ENCODE peak calls at places on chromosomes 11 and 22, in six cellular contexts. One of them, this sample, is unnamed.

GRCh38 chr11:17528181-17528691 is 16.0 kb downstream of the USH1C start:
- DNase-seq in NCI-H524 treated with DMSO at 0.1 percent for 48 hours: no peak
- DNase-seq in activated T-cell treated with anti-CD3 and anti-CD28 coated beads, Interleukin-2, amount 50 U/mL, for 4 hours: peak; percentile 29
- DNase-seq in kidney tubule cell: peak; percentile 70
- DNase-seq in LHCN-M2: peak; percentile 65
- DNase-seq in NB4: peak; percentile 66
- DNase-seq in this sample: peak; percentile 19

GRCh38 chr11:69173326-69173725 is 17.6 kb downstream of the SMIM38 start:
- DNase-seq in NB4: no peak
- DNase-seq in kidney tubule cell: no peak
- DNase-seq in LHCN-M2: no peak
- DNase-seq in NCI-H524 treated with DMSO at 0.1 percent for 48 hours: no peak
- DNase-seq in activated T-cell treated with anti-CD3 and anti-CD28 coated beads, Interleukin-2, amount 50 U/mL, for 4 hours: no peak
- DNase-seq in this sample: no peak

GRCh38 chr11:68297812-68298658 is 14.4 kb upstream of the LRP5 start:
- DNase-seq in NCI-H524 treated with DMSO at 0.1 percent for 48 hours: no peak
- DNase-seq in activated T-cell treated with anti-CD3 and anti-CD28 coated beads, Interleukin-2, amount 50 U/mL, for 4 hours: peak; percentile 71
- DNase-seq in kidney tubule cell: peak; percentile 68
- DNase-seq in NB4: peak; percentile 83
- DNase-seq in LHCN-M2: peak; percentile 74
- DNase-seq in this sample: peak; percentile 69

GRCh38 chr22:37565830-37566229 is 5.5 kb downstream of the CDC42EP1 start:
- DNase-seq in LHCN-M2: no peak
- DNase-seq in kidney tubule cell: no peak
- DNase-seq in activated T-cell treated with anti-CD3 and anti-CD28 coated beads, Interleukin-2, amount 50 U/mL, for 4 hours: no peak
- DNase-seq in NB4: no peak
- DNase-seq in NCI-H524 treated with DMSO at 0.1 percent for 48 hours: no peak
- DNase-seq in this sample: no peak

GRCh38 chr22:33083212-33083611 is 25.0 kb upstream of the SYN3 start:
- DNase-seq in LHCN-M2: no peak
- DNase-seq in NCI-H524 treated with DMSO at 0.1 percent for 48 hours: no peak
- DNase-seq in kidney tubule cell: peak; percentile 31
- DNase-seq in activated T-cell treated with anti-CD3 and anti-CD28 coated beads, Interleukin-2, amount 50 U/mL, for 4 hours: no peak
- DNase-seq in NB4: peak; percentile 4
- DNase-seq in this sample: no peak

GRCh38 chr11:118088531-118088930 is 1.8 kb upstream of the SMIM35 start:
- DNase-seq in kidney tubule cell: peak; percentile 29
- DNase-seq in LHCN-M2: no peak
- DNase-seq in NCI-H524 treated with DMSO at 0.1 percent for 48 hours: no peak
- DNase-seq in activated T-cell treated with anti-CD3 and anti-CD28 coated beads, Interleukin-2, amount 50 U/mL, for 4 hours: no peak
- DNase-seq in NB4: peak; percentile 92
- DNase-seq in this sample: no peak

GRCh38 chr11:59473015-59473414 is at the start of gene OR4D10:
- DNase-seq in NCI-H524 treated with DMSO at 0.1 percent for 48 hours: no peak
- DNase-seq in activated T-cell treated with anti-CD3 and anti-CD28 coated beads, Interleukin-2, amount 50 U/mL, for 4 hours: no peak
- DNase-seq in LHCN-M2: no peak
- DNase-seq in NB4: no peak
- DNase-seq in kidney tubule cell: no peak
- DNase-seq in this sample: no peak

GRCh38 chr22:19540394-19540793 is 16.2 kb upstream of the CLDN5 start:
- DNase-seq in activated T-cell treated with anti-CD3 and anti-CD28 coated beads, Interleukin-2, amount 50 U/mL, for 4 hours: no peak
- DNase-seq in NB4: no peak
- DNase-seq in LHCN-M2: no peak
- DNase-seq in kidney tubule cell: no peak
- DNase-seq in NCI-H524 treated with DMSO at 0.1 percent for 48 hours: no peak
- DNase-seq in this sample: no peak

GRCh38 chr22:48870436-48870835 is 957.2 kb downstream of the BRD1 start:
- DNase-seq in NB4: no peak
- DNase-seq in LHCN-M2: no peak
- DNase-seq in NCI-H524 treated with DMSO at 0.1 percent for 48 hours: no peak
- DNase-seq in activated T-cell treated with anti-CD3 and anti-CD28 coated beads, Interleukin-2, amount 50 U/mL, for 4 hours: no peak
- DNase-seq in kidney tubule cell: no peak
- DNase-seq in this sample: no peak

GRCh38 chr11:67404515-67405195 is 772 bp downstream of the TBC1D10C start:
- DNase-seq in activated T-cell treated with anti-CD3 and anti-CD28 coated beads, Interleukin-2, amount 50 U/mL, for 4 hours: peak; percentile 44
- DNase-seq in NB4: peak; percentile 63
- DNase-seq in NCI-H524 treated with DMSO at 0.1 percent for 48 hours: no peak
- DNase-seq in kidney tubule cell: no peak
- DNase-seq in LHCN-M2: no peak
- DNase-seq in this sample: no peak

GRCh38 chr22:42279425-42280020 is 9.1 kb upstream of the TCF20 start:
- DNase-seq in NB4: no peak
- DNase-seq in NCI-H524 treated with DMSO at 0.1 percent for 48 hours: no peak
- DNase-seq in activated T-cell treated with anti-CD3 and anti-CD28 coated beads, Interleukin-2, amount 50 U/mL, for 4 hours: no peak
- DNase-seq in kidney tubule cell: no peak
- DNase-seq in LHCN-M2: no peak
- DNase-seq in this sample: no peak

GRCh38 chr11:2748061-2748813 is 48.4 kb upstream of the KCNQ1OT1 start:
- DNase-seq in NCI-H524 treated with DMSO at 0.1 percent for 48 hours: no peak
- DNase-seq in NB4: no peak
- DNase-seq in activated T-cell treated with anti-CD3 and anti-CD28 coated beads, Interleukin-2, amount 50 U/mL, for 4 hours: no peak
- DNase-seq in kidney tubule cell: no peak
- DNase-seq in LHCN-M2: no peak
- DNase-seq in this sample: no peak

GRCh38 chr11:10305262-10305963 is 540 bp downstream of the ADM start:
- DNase-seq in LHCN-M2: peak; percentile 31
- DNase-seq in NB4: peak; percentile 71
- DNase-seq in kidney tubule cell: peak; percentile 53
- DNase-seq in NCI-H524 treated with DMSO at 0.1 percent for 48 hours: no peak
- DNase-seq in activated T-cell treated with anti-CD3 and anti-CD28 coated beads, Interleukin-2, amount 50 U/mL, for 4 hours: no peak
- DNase-seq in this sample: no peak

GRCh38 chr11:127451852-127452251 is 451.3 kb upstream of the KIRREL3 start:
- DNase-seq in kidney tubule cell: no peak
- DNase-seq in NCI-H524 treated with DMSO at 0.1 percent for 48 hours: no peak
- DNase-seq in NB4: no peak
- DNase-seq in LHCN-M2: no peak
- DNase-seq in activated T-cell treated with anti-CD3 and anti-CD28 coated beads, Interleukin-2, amount 50 U/mL, for 4 hours: no peak
- DNase-seq in this sample: no peak

GRCh38 chr11:623999-624704 is 603 bp downstream of the CDHR5 start:
- DNase-seq in kidney tubule cell: peak; percentile 57
- DNase-seq in LHCN-M2: peak; percentile 19
- DNase-seq in activated T-cell treated with anti-CD3 and anti-CD28 coated beads, Interleukin-2, amount 50 U/mL, for 4 hours: no peak
- DNase-seq in NCI-H524 treated with DMSO at 0.1 percent for 48 hours: no peak
- DNase-seq in NB4: no peak
- DNase-seq in this sample: no peak

GRCh38 chr11:87260811-87261210 is 223.1 kb downstream of the TMEM135 start:
- DNase-seq in NCI-H524 treated with DMSO at 0.1 percent for 48 hours: no peak
- DNase-seq in LHCN-M2: no peak
- DNase-seq in NB4: no peak
- DNase-seq in kidney tubule cell: peak; percentile 43
- DNase-seq in activated T-cell treated with anti-CD3 and anti-CD28 coated beads, Interleukin-2, amount 50 U/mL, for 4 hours: no peak
- DNase-seq in this sample: no peak

GRCh38 chr22:29458551-29458950 is 20.2 kb downstream of the RFPL1 start:
- DNase-seq in NB4: no peak
- DNase-seq in NCI-H524 treated with DMSO at 0.1 percent for 48 hours: no peak
- DNase-seq in activated T-cell treated with anti-CD3 and anti-CD28 coated beads, Interleukin-2, amount 50 U/mL, for 4 hours: no peak
- DNase-seq in kidney tubule cell: no peak
- DNase-seq in LHCN-M2: no peak
- DNase-seq in this sample: no peak

GRCh38 chr11:34028407-34028804 is 23.1 kb upstream of the CAPRIN1 start:
- DNase-seq in activated T-cell treated with anti-CD3 and anti-CD28 coated beads, Interleukin-2, amount 50 U/mL, for 4 hours: no peak
- DNase-seq in kidney tubule cell: peak; percentile 50
- DNase-seq in NB4: no peak
- DNase-seq in NCI-H524 treated with DMSO at 0.1 percent for 48 hours: no peak
- DNase-seq in LHCN-M2: no peak
- DNase-seq in this sample: no peak